ENCODE peak calls at places on chromosomes 5 and 9, in six cellular contexts. P, T, I, A, Z and H are unnamed samples.
A peak's percentile ranks its signal among the peaks of the same experiment; 100 is the strongest.

GRCh38 chr9:128141604-128142003 is 7.6 kb upstream of the LCN2 start:
- DNase-seq in A (no peak), Z (peak; percentile 8), I (no peak), T (no peak), P (no peak), H (peak; percentile 14)

GRCh38 chr5:32109236-32109635 is 64.9 kb downstream of the GOLPH3 start:
- DNase-seq in Z (no peak), P (no peak), A (no peak), I (no peak), T (no peak), H (no peak)

GRCh38 chr5:150596826-150597225 is 43.6 kb upstream of the SYNPO start:
- DNase-seq in T (no peak), A (no peak), P (no peak), Z (no peak), I (peak; percentile 98), H (no peak)

GRCh38 chr5:94674841-94675382 is 56.4 kb downstream of the SLF1 start:
- DNase-seq in A (no peak), T (no peak), P (no peak), Z (no peak), I (no peak), H (no peak)

GRCh38 chr5:154944716-154945115 is 3.8 kb downstream of the MRPL22 start:
- DNase-seq in I (no peak), P (no peak), Z (no peak), T (no peak), A (no peak), H (no peak)

GRCh38 chr5:141559481-141559880 is 59.3 kb downstream of the DIAPH1 start:
- DNase-seq in I (no peak), T (no peak), P (no peak), A (no peak), Z (no peak), H (no peak)

GRCh38 chr9:121434946-121435345 is 64.7 kb downstream of the GGTA1 start:
- DNase-seq in A (no peak), P (no peak), I (no peak), T (peak; percentile 91), Z (no peak), H (no peak)

GRCh38 chr9:36074870-36075532 is 38.3 kb downstream of the RECK start:
- DNase-seq in T (peak; percentile 6), P (no peak), A (no peak), Z (peak; percentile 74), I (no peak), H (peak; percentile 72)

GRCh38 chr5:132294728-132295504 is 722 bp downstream of the SLC22A4 start:
- DNase-seq in A (peak; percentile 43), P (no peak), Z (peak; percentile 84), I (peak; percentile 98), T (peak; percentile 15), H (peak; percentile 70)

GRCh38 chr5:130796032-130796431 is 369.0 kb downstream of the HINT1 start:
- DNase-seq in I (no peak), P (no peak), Z (no peak), T (no peak), A (no peak), H (no peak)

GRCh38 chr9:97747201-97747965 is 50.2 kb upstream of the XPA start:
- DNase-seq in I (no peak), T (no peak), P (no peak), A (no peak), Z (no peak), H (no peak)

GRCh38 chr9:130137870-130138653 is 34.1 kb upstream of the NCS1 start:
- DNase-seq in A (no peak), I (peak; percentile 24), T (no peak), Z (peak; percentile 57), P (peak; percentile 67), H (peak; percentile 50)

GRCh38 chr9:91334053-91334452 is 27.7 kb downstream of the AUH start:
- DNase-seq in Z (no peak), P (no peak), I (no peak), A (no peak), T (no peak), H (no peak)

GRCh38 chr5:36744041-36744677 is 132.4 kb upstream of the NIPBL start:
- DNase-seq in Z (no peak), P (no peak), A (no peak), I (no peak), T (peak; percentile 42), H (no peak)

GRCh38 chr5:82538339-82539034 is 260.3 kb upstream of the RPS23 start:
- DNase-seq in Z (no peak), T (no peak), A (no peak), I (no peak), P (no peak), H (no peak)

GRCh38 chr5:96577909-96578308 is 84.3 kb upstream of the CAST start:
- DNase-seq in Z (no peak), T (no peak), A (no peak), I (no peak), P (no peak), H (no peak)

GRCh38 chr9:113857875-113858274 is 18.2 kb upstream of the ZNF618 start:
- DNase-seq in I (no peak), T (no peak), P (no peak), A (no peak), Z (no peak), H (peak; percentile 48)

GRCh38 chr9:80842383-80842782 is 847.0 kb downstream of the TLE1 start:
- DNase-seq in A (no peak), I (no peak), T (no peak), Z (no peak), P (no peak), H (no peak)